ENCODE peak calls at places on chromosomes 3 and 15, in ten cellular contexts. One of them, this sample, is unnamed.
A peak's percentile ranks its signal among the peaks of the same experiment; 100 is the strongest.

GRCh38 chr3:56593455-56594158 is 36.6 kb downstream of the CCDC66 start:
- DNase-seq in K562: no peak
- DNase-seq in transverse colon: no peak
- DNase-seq in GM12878: no peak
- DNase-seq in spleen: no peak
- DNase-seq in esophagus muscularis mucosa: no peak
- DNase-seq in sigmoid colon: no peak
- DNase-seq in HepG2: no peak
- DNase-seq in prostate gland: no peak
- DNase-seq in SK-N-SH: no peak
- DNase-seq in this sample: no peak

GRCh38 chr3:58029842-58030584 is 21.8 kb downstream of the FLNB start:
- DNase-seq in SK-N-SH: no peak
- DNase-seq in GM12878: no peak
- DNase-seq in prostate gland: no peak
- DNase-seq in sigmoid colon: no peak
- DNase-seq in spleen: peak; percentile 1
- DNase-seq in esophagus muscularis mucosa: no peak
- DNase-seq in HepG2: no peak
- DNase-seq in transverse colon: no peak
- DNase-seq in K562: no peak
- DNase-seq in this sample: no peak

GRCh38 chr3:48896991-48897390 is 1.7 kb downstream of the SLC25A20 start:
- DNase-seq in prostate gland: no peak
- DNase-seq in esophagus muscularis mucosa: no peak
- DNase-seq in GM12878: no peak
- DNase-seq in sigmoid colon: no peak
- DNase-seq in spleen: no peak
- DNase-seq in SK-N-SH: no peak
- DNase-seq in HepG2: peak; percentile 78
- DNase-seq in transverse colon: no peak
- DNase-seq in K562: no peak
- DNase-seq in this sample: no peak

GRCh38 chr3:146845361-146845760 is 240.2 kb upstream of the PLSCR5 start:
- DNase-seq in HepG2: no peak
- DNase-seq in spleen: no peak
- DNase-seq in esophagus muscularis mucosa: no peak
- DNase-seq in GM12878: no peak
- DNase-seq in SK-N-SH: no peak
- DNase-seq in transverse colon: no peak
- DNase-seq in sigmoid colon: no peak
- DNase-seq in K562: no peak
- DNase-seq in prostate gland: no peak
- DNase-seq in this sample: no peak

GRCh38 chr15:88894348-88894818 is 961 bp downstream of the HAPLN3 start:
- DNase-seq in SK-N-SH: peak; percentile 80
- DNase-seq in HepG2: peak; percentile 49
- DNase-seq in esophagus muscularis mucosa: no peak
- DNase-seq in GM12878: no peak
- DNase-seq in K562: peak; percentile 75
- DNase-seq in sigmoid colon: no peak
- DNase-seq in prostate gland: peak; percentile 44
- DNase-seq in spleen: peak; percentile 91
- DNase-seq in transverse colon: peak; percentile 74
- DNase-seq in this sample: peak; percentile 66

GRCh38 chr3:89527736-89528335 is 420.4 kb downstream of the EPHA3 start:
- DNase-seq in sigmoid colon: no peak
- DNase-seq in prostate gland: no peak
- DNase-seq in GM12878: no peak
- DNase-seq in esophagus muscularis mucosa: no peak
- DNase-seq in spleen: no peak
- DNase-seq in HepG2: no peak
- DNase-seq in SK-N-SH: no peak
- DNase-seq in transverse colon: no peak
- DNase-seq in K562: no peak
- DNase-seq in this sample: no peak

GRCh38 chr3:41202834-41203345 is 3.6 kb downstream of the CTNNB1 start:
- DNase-seq in sigmoid colon: no peak
- DNase-seq in transverse colon: no peak
- DNase-seq in esophagus muscularis mucosa: no peak
- DNase-seq in HepG2: peak; percentile 43
- DNase-seq in GM12878: no peak
- DNase-seq in K562: no peak
- DNase-seq in SK-N-SH: peak; percentile 49
- DNase-seq in spleen: no peak
- DNase-seq in prostate gland: no peak
- DNase-seq in this sample: no peak

GRCh38 chr15:41955807-41956525 is 16.4 kb downstream of the EHD4 start:
- DNase-seq in spleen: no peak
- DNase-seq in sigmoid colon: no peak
- DNase-seq in esophagus muscularis mucosa: peak; percentile 90
- DNase-seq in prostate gland: no peak
- DNase-seq in transverse colon: no peak
- DNase-seq in GM12878: no peak
- DNase-seq in K562: no peak
- DNase-seq in HepG2: peak; percentile 34
- DNase-seq in SK-N-SH: no peak
- DNase-seq in this sample: no peak

GRCh38 chr15:72482275-72482674 is 8.1 kb downstream of the ARIH1 start:
- DNase-seq in transverse colon: no peak
- DNase-seq in esophagus muscularis mucosa: no peak
- DNase-seq in prostate gland: no peak
- DNase-seq in SK-N-SH: no peak
- DNase-seq in K562: peak; percentile 10
- DNase-seq in GM12878: no peak
- DNase-seq in spleen: no peak
- DNase-seq in HepG2: no peak
- DNase-seq in sigmoid colon: no peak
- DNase-seq in this sample: no peak
- H3K4me1 ChIP-seq in transverse colon: peaks cover 68% of the 10 kb centered on the region
- H3K4me1 ChIP-seq in esophagus muscularis mucosa: peaks cover 88% of the 10 kb centered on the region
- H3K4me1 ChIP-seq in prostate gland: no peaks in the 10 kb centered on the region
- H3K4me1 ChIP-seq in SK-N-SH: no peaks in the 10 kb centered on the region
- H3K4me1 ChIP-seq in K562: no peaks in the 10 kb centered on the region
- H3K4me1 ChIP-seq in GM12878: peaks cover 3% of the 10 kb centered on the region
- H3K4me1 ChIP-seq in spleen: peaks cover 48% of the 10 kb centered on the region
- H3K4me1 ChIP-seq in HepG2: peaks cover 23% of the 10 kb centered on the region
- H3K4me1 ChIP-seq in sigmoid colon: peaks cover 67% of the 10 kb centered on the region
- H3K4me1 ChIP-seq in this sample: peaks cover under 1% of the 10 kb centered on the region

DNA sequence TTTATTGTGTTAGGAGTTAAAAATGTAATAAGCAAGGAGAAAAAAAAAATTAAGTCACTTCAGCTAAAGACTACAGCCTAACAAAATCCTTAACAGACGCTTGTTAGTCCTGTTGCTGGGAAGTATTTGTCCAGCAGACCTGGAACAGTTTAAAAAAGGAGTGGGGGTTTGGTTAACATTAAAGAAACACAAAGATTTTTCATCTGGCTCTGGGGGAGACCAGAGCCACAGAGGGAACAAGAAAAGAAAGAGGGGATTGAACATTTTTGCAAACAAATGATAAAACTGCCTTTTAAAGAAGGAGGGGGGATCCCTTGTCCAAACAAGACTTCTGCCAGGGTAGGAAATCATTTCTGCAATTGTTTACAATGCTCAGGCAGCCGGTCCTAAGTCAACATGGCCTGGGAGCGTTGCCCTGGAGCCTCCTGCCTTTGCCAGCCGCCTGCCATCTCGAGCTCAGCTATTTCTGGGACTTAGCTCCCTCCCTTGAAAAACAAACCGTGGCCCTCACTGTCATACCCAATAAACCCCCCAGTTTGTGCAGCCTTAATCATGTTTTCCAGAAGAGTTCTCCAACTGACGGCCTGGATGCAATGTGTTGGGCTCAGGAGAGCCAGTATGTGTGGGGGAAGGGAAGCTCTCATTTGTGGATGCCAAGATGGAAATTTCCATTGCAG is 75.7 kb upstream of the RNU6-1 start:
- DNase-seq in sigmoid colon: peak; percentile 96
- DNase-seq in GM12878: no peak
- DNase-seq in SK-N-SH: no peak
- DNase-seq in spleen: no peak
- DNase-seq in prostate gland: peak; percentile 93
- DNase-seq in K562: no peak
- DNase-seq in HepG2: peak; percentile 96
- DNase-seq in esophagus muscularis mucosa: no peak
- DNase-seq in transverse colon: peak; percentile 77
- DNase-seq in this sample: peak; percentile 27
- TF ChIP-seq POLR2AphosphoS5 in sigmoid colon: peak; percentile 84
- TF ChIP-seq POLR2AphosphoS5 in GM12878: no peak
- TF ChIP-seq POLR2AphosphoS5 in SK-N-SH: no peak
- TF ChIP-seq POLR2AphosphoS5 in spleen: no peak
- TF ChIP-seq POLR2AphosphoS5 in prostate gland: peak; percentile 86
- TF ChIP-seq POLR2AphosphoS5 in K562: no peak
- TF ChIP-seq POLR2AphosphoS5 in HepG2: no peak
- TF ChIP-seq POLR2AphosphoS5 in esophagus muscularis mucosa: peak; percentile 35
- TF ChIP-seq POLR2AphosphoS5 in transverse colon: peak; percentile 74
- TF ChIP-seq POLR2AphosphoS5 in this sample: no peak

GRCh38 chr3:149610351-149611105 is 47.3 kb downstream of the WWTR1 start:
- DNase-seq in SK-N-SH: no peak
- DNase-seq in sigmoid colon: peak; percentile 72
- DNase-seq in HepG2: peak; percentile 40
- DNase-seq in spleen: no peak
- DNase-seq in prostate gland: no peak
- DNase-seq in esophagus muscularis mucosa: no peak
- DNase-seq in GM12878: no peak
- DNase-seq in K562: no peak
- DNase-seq in transverse colon: no peak
- DNase-seq in this sample: no peak
- H3K4me1 ChIP-seq in SK-N-SH: peaks cover 27% of the 10 kb centered on the region
- H3K4me1 ChIP-seq in sigmoid colon: peaks cover 78% of the 10 kb centered on the region
- H3K4me1 ChIP-seq in HepG2: peaks cover 100% of the 10 kb centered on the region
- H3K4me1 ChIP-seq in spleen: peaks cover 5% of the 10 kb centered on the region
- H3K4me1 ChIP-seq in prostate gland: no peaks in the 10 kb centered on the region
- H3K4me1 ChIP-seq in esophagus muscularis mucosa: peaks cover 92% of the 10 kb centered on the region
- H3K4me1 ChIP-seq in GM12878: peaks cover 16% of the 10 kb centered on the region
- H3K4me1 ChIP-seq in K562: no peaks in the 10 kb centered on the region
- H3K4me1 ChIP-seq in transverse colon: peaks cover 41% of the 10 kb centered on the region
- H3K4me1 ChIP-seq in this sample: no peaks in the 10 kb centered on the region

GRCh38 chr3:46867550-46867898 is 4.3 kb upstream of the MYL3 start:
- DNase-seq in HepG2: no peak
- DNase-seq in sigmoid colon: peak; percentile 96
- DNase-seq in SK-N-SH: no peak
- DNase-seq in GM12878: no peak
- DNase-seq in esophagus muscularis mucosa: no peak
- DNase-seq in spleen: no peak
- DNase-seq in prostate gland: peak; percentile 80
- DNase-seq in K562: no peak
- DNase-seq in transverse colon: peak; percentile 65
- DNase-seq in this sample: peak; percentile 74
- TF ChIP-seq POLR2AphosphoS5 in HepG2: no peak
- TF ChIP-seq POLR2AphosphoS5 in sigmoid colon: peak; percentile 71
- TF ChIP-seq POLR2AphosphoS5 in SK-N-SH: no peak
- TF ChIP-seq POLR2AphosphoS5 in GM12878: no peak
- TF ChIP-seq POLR2AphosphoS5 in esophagus muscularis mucosa: peak; percentile 56
- TF ChIP-seq POLR2AphosphoS5 in spleen: peak; percentile 84
- TF ChIP-seq POLR2AphosphoS5 in prostate gland: peak; percentile 54
- TF ChIP-seq POLR2AphosphoS5 in K562: no peak
- TF ChIP-seq POLR2AphosphoS5 in transverse colon: peak; percentile 32
- TF ChIP-seq POLR2AphosphoS5 in this sample: no peak

DNA sequence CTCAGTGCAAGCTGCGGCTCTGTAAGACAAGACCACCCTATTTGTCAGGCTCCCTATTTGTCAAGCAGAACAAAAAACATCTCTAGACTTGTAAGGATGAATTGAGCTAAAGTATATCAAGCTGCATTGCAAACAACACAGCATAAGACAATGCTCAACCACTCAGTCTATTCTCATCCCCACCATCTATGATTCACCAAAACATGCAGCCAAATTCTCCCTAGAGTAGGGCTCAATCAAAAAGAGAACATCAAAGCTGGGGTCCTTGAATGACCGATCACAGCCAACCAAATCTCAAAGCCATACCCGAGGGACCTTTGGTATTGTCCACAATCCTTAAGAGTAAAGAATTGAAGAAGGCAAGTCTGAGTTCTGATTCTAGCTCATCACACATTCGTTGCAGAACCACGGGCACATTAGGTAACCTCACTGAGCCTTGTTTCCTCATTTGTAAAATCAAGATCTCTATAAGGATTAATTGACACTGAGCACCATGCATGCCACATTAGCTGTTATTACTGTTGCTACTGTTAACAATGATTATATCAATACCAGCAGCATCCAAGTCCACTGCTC is 31.2 kb downstream of the RFTN1 start:
- DNase-seq in esophagus muscularis mucosa: no peak
- DNase-seq in SK-N-SH: no peak
- DNase-seq in K562: no peak
- DNase-seq in transverse colon: no peak
- DNase-seq in GM12878: no peak
- DNase-seq in sigmoid colon: no peak
- DNase-seq in prostate gland: no peak
- DNase-seq in HepG2: no peak
- DNase-seq in spleen: no peak
- DNase-seq in this sample: no peak
- H3K4me1 ChIP-seq in esophagus muscularis mucosa: peaks cover 71% of the 10 kb centered on the region
- H3K4me1 ChIP-seq in SK-N-SH: peaks cover 33% of the 10 kb centered on the region
- H3K4me1 ChIP-seq in K562: no peaks in the 10 kb centered on the region
- H3K4me1 ChIP-seq in transverse colon: peaks cover 38% of the 10 kb centered on the region
- H3K4me1 ChIP-seq in GM12878: peaks cover 36% of the 10 kb centered on the region
- H3K4me1 ChIP-seq in sigmoid colon: peaks cover 30% of the 10 kb centered on the region
- H3K4me1 ChIP-seq in prostate gland: no peaks in the 10 kb centered on the region
- H3K4me1 ChIP-seq in HepG2: no peaks in the 10 kb centered on the region
- H3K4me1 ChIP-seq in spleen: peaks cover 29% of the 10 kb centered on the region
- H3K4me1 ChIP-seq in this sample: no peaks in the 10 kb centered on the region